ENCODE peak calls at places on chromosomes 3 and 15, in seven cellular contexts. E, B, C, Y, M, G and D are unnamed samples.

GRCh38 chr3:117630469-117630868 is 920.9 kb downstream of the TUSC7 start:
- DNase-seq in E (no peak), G (no peak), B (no peak), Y (no peak), C (peak; percentile 53), M (no peak), D (no peak)

GRCh38 chr3:158486200-158486599 is 84.8 kb upstream of the MLF1 start:
- DNase-seq in C (no peak), G (no peak), E (no peak), Y (no peak), B (no peak), M (no peak), D (no peak)

GRCh38 chr3:59237121-59237520 is 187.3 kb upstream of the CFAP20DC start:
- DNase-seq in C (no peak), Y (no peak), B (no peak), E (no peak), G (no peak), M (peak; percentile 89), D (no peak)

GRCh38 chr15:90300988-90301715 is 35.7 kb downstream of the NGRN start:
- DNase-seq in Y (no peak), B (peak; percentile 58), E (peak; percentile 57), G (peak; percentile 94), M (peak; percentile 12), C (peak; percentile 52), D (peak; percentile 95)

GRCh38 chr3:133842158-133842557 is 36.5 kb downstream of the SRPRB start:
- DNase-seq in C (no peak), Y (no peak), B (no peak), E (no peak), G (no peak), M (no peak), D (no peak)

GRCh38 chr15:39907216-39907615 is 12.8 kb downstream of the GPR176 start:
- DNase-seq in E (no peak), B (peak; percentile 9), Y (no peak), G (no peak), M (no peak), C (no peak), D (peak; percentile 58)

GRCh38 chr3:197186887-197187588 is 111.4 kb downstream of the DLG1 start:
- DNase-seq in Y (peak; percentile 40), C (peak; percentile 76), E (peak; percentile 53), B (peak; percentile 63), M (peak; percentile 42), G (no peak), D (peak; percentile 79)

GRCh38 chr15:49145651-49146609 is 9.5 kb downstream of the COPS2 start:
- DNase-seq in C (peak; percentile 53), E (peak; percentile 17), M (peak; percentile 63), B (peak; percentile 45), G (no peak), Y (no peak), D (peak; percentile 67)

GRCh38 chr15:66092053-66092976 is 161.2 kb downstream of the MEGF11 start:
- DNase-seq in G (no peak), C (no peak), B (no peak), Y (no peak), E (no peak), M (no peak), D (peak; percentile 18)

GRCh38 chr3:76490064-76490463 is 549.8 kb upstream of the ROBO2 start:
- DNase-seq in C (no peak), E (no peak), G (no peak), M (no peak), Y (no peak), B (no peak), D (no peak)

GRCh38 chr3:25820372-25820771 is 30.5 kb downstream of the OXSM start:
- DNase-seq in G (peak; percentile 38), Y (no peak), B (no peak), C (peak; percentile 77), E (peak; percentile 23), M (peak; percentile 98), D (peak; percentile 42)

GRCh38 chr3:76873509-76874242 is 166.2 kb upstream of the ROBO2 start:
- DNase-seq in B (peak; percentile 1), E (no peak), G (no peak), M (no peak), C (no peak), Y (no peak), D (peak; percentile 65)

GRCh38 chr3:126959921-126960603 is 22.9 kb upstream of the PLXNA1 start:
- DNase-seq in Y (no peak), E (no peak), G (peak; percentile 50), C (no peak), B (peak; percentile 64), M (peak; percentile 69), D (peak; percentile 32)

GRCh38 chr3:5197022-5197421 is 9.5 kb downstream of the EDEM1 start:
- DNase-seq in B (no peak), M (peak; percentile 76), E (no peak), G (no peak), Y (no peak), C (peak; percentile 19), D (no peak)

GRCh38 chr3:5194801-5195509 is 7.4 kb downstream of the EDEM1 start:
- DNase-seq in C (peak; percentile 73), Y (no peak), E (peak; percentile 45), B (peak; percentile 67), G (no peak), M (peak; percentile 93), D (no peak)

GRCh38 chr3:5197470-5198312 is 10.2 kb downstream of the EDEM1 start:
- DNase-seq in B (no peak), C (peak; percentile 94), E (no peak), Y (peak; percentile 83), M (peak; percentile 43), G (no peak), D (peak; percentile 31)

GRCh38 chr3:5194341-5194740 is 6.8 kb downstream of the EDEM1 start:
- DNase-seq in C (peak; percentile 24), B (no peak), M (no peak), E (no peak), Y (no peak), G (no peak), D (no peak)

GRCh38 chr3:5195605-5196004 is 8.1 kb downstream of the EDEM1 start:
- DNase-seq in Y (no peak), G (no peak), M (peak; percentile 31), C (peak; percentile 42), B (no peak), E (no peak), D (no peak)
- H4K20me1 ChIP-seq in Y (no peaks in the 10 kb centered on the region), G (no peaks in the 10 kb centered on the region), M (no peaks in the 10 kb centered on the region), C (no peaks in the 10 kb centered on the region), B (peaks cover 13% of the 10 kb centered on the region), E (peaks cover 4% of the 10 kb centered on the region), D (no peaks in the 10 kb centered on the region)

DNA sequence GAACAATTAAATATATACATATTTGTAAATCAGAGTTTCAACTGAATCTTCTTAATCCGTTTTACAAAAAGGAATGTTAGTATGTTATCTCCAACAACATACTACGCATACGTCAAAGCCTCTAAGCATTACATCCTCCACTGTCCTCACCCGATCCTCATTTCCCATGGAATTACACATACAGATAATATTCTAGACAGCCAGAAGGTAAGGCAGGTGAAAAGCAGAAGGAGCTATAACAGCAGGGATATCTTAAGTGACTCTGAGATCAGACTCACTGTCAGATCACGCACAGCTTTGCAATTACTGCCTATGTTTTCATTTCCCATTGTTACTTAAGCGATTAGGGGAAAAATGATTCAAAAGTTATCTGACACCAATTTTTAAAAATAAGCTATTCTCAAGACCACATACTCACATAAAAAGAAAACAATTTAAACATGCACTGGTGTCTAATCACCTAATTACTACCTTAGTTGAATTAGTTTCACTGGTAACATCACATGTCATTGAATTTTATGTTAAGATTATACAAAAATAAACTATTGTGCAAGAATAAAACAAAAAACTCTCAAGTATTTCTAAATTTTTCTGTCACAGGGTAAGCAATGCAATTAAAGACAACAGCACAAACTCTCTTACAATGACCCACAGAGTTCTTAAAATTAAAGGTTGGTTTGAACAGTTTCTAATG is 92.8 kb downstream of the TBL1XR1 start:
- DNase-seq in C (no peak), M (no peak), G (no peak), Y (no peak), B (no peak), E (no peak), D (no peak)
- H4K20me1 ChIP-seq in C (peaks cover 87% of the 10 kb centered on the region), M (peaks cover 4% of the 10 kb centered on the region), G (no peaks in the 10 kb centered on the region), Y (no peaks in the 10 kb centered on the region), B (peaks cover 46% of the 10 kb centered on the region), E (peaks cover 7% of the 10 kb centered on the region), D (peaks cover 59% of the 10 kb centered on the region)

GRCh38 chr3:47159153-47159552 is 4.8 kb downstream of the SETD2 start:
- DNase-seq in C (no peak), Y (no peak), E (no peak), B (no peak), G (no peak), M (no peak), D (no peak)
- H4K20me1 ChIP-seq in C (peaks cover 56% of the 10 kb centered on the region), Y (peaks cover 7% of the 10 kb centered on the region), E (peaks cover 23% of the 10 kb centered on the region), B (peaks cover 41% of the 10 kb centered on the region), G (no peaks in the 10 kb centered on the region), M (peaks cover 3% of the 10 kb centered on the region), D (peaks cover 33% of the 10 kb centered on the region)

DNA sequence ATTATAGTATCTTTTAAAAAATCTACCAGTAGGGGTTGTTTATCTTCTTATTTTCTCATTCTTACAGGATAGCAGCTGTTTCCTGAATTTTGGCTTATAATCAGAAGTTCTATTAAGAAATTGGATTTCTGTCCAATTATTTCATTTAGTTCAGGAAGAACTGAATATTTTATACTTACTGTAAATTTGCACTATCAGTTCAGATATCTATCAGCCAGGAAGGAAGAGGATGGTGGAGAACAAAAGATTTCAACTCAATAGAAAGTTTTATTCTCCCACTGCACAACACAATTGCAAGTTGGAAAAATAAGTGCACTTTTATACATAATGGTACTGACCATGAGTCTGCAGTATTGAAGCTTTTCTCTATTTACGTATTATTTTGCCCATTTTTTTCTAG is 400.9 kb downstream of the PLOD2 start:
- DNase-seq in Y (no peak), E (no peak), C (no peak), M (no peak), G (no peak), B (no peak), D (no peak)
- H4K20me1 ChIP-seq in Y (no peaks in the 10 kb centered on the region), E (no peaks in the 10 kb centered on the region), C (no peaks in the 10 kb centered on the region), M (no peaks in the 10 kb centered on the region), G (no peaks in the 10 kb centered on the region), B (no peaks in the 10 kb centered on the region), D (no peaks in the 10 kb centered on the region)